ENCODE peak calls at places on chromosomes 11 and 22, in four cellular contexts. E is pancreas; A is gastrocnemius medialis; Q is activated CD8-positive, alpha-beta T cell treated with anti-CD3 and anti-CD28 coated beads for 36 hours. N is an unnamed sample.

GRCh38 chr22:22342697-22343602 is 98.4 kb downstream of the VPREB1 start:
- DNase-seq in E (peak), Q (peak), A (no peak), N (no peak)

GRCh38 chr11:44753965-44754645 is 27.3 kb downstream of the TSPAN18 start:
- DNase-seq in A (no peak), Q (no peak), E (no peak), N (peak)

GRCh38 chr22:23306438-23306921 is 126.2 kb downstream of the BCR start:
- DNase-seq in A (no peak), E (no peak), Q (no peak), N (no peak)

GRCh38 chr11:131463162-131463561 is 92.7 kb downstream of the NTM start:
- DNase-seq in Q (no peak), E (no peak), A (no peak), N (no peak)

GRCh38 chr11:86459682-86460460 is 85.2 kb downstream of the CCDC81 start:
- DNase-seq in A (no peak), Q (no peak), E (peak), N (no peak)

GRCh38 chr11:128985880-128986279 is 43.2 kb upstream of the TP53AIP1 start:
- DNase-seq in Q (no peak), E (no peak), A (no peak), N (no peak)

GRCh38 chr11:33663121-33663520 is 37.5 kb downstream of the C11orf91 start:
- DNase-seq in Q (no peak), A (no peak), E (no peak), N (no peak)

GRCh38 chr22:46972256-46972655 is 209.8 kb downstream of the TBC1D22A start:
- DNase-seq in Q (no peak), A (no peak), E (no peak), N (peak)

GRCh38 chr22:45934659-45935341 is 42.2 kb downstream of the WNT7B start:
- DNase-seq in E (no peak), A (no peak), Q (peak), N (no peak)

GRCh38 chr22:35582861-35583670 is 34.1 kb downstream of the MB start:
- DNase-seq in E (peak), Q (peak), A (no peak), N (peak)

GRCh38 chr11:77114089-77114463 is 11.4 kb downstream of the OMP start:
- DNase-seq in A (no peak), Q (no peak), E (no peak), N (no peak)

GRCh38 chr11:68341557-68342458 is 29.4 kb downstream of the LRP5 start:
- DNase-seq in A (no peak), Q (no peak), E (no peak), N (no peak)

GRCh38 chr22:28015056-28015445 is 96.0 kb upstream of the PITPNB start:
- DNase-seq in Q (no peak), E (peak), A (no peak), N (no peak)

GRCh38 chr11:85947431-85948272 is 92.5 kb downstream of the CCDC83 start:
- DNase-seq in Q (peak), E (no peak), A (no peak), N (peak)

GRCh38 chr11:9265211-9266131 is at the start of gene DENND5A:
- DNase-seq in E (peak), A (peak), Q (peak), N (peak)

GRCh38 chr11:59698506-59698905 is 15.1 kb downstream of the OR10V1 start:
- DNase-seq in E (no peak), A (no peak), Q (no peak), N (no peak)

GRCh38 chr11:75768112-75768908 is at the start of gene DGAT2:
- DNase-seq in Q (peak), E (peak), A (peak), N (no peak)

GRCh38 chr11:61539958-61540357 is 31.4 kb downstream of the LRRC10B start:
- DNase-seq in A (no peak), Q (no peak), E (no peak), N (no peak)

GRCh38 chr22:30261134-30261533 is 5.5 kb downstream of the OSM start:
- DNase-seq in Q (no peak), A (no peak), E (no peak), N (no peak)

GRCh38 chr22:43142881-43143562 is at the start of gene MCAT:
- DNase-seq in A (peak), E (peak), Q (peak), N (peak)

GRCh38 chr22:50192825-50193204 is 7.1 kb downstream of the TRABD start:
- DNase-seq in A (no peak), Q (peak), E (no peak), N (no peak)

GRCh38 chr22:30301995-30302809 is 12.9 kb upstream of the CASTOR1 start:
- DNase-seq in Q (no peak), E (no peak), A (no peak), N (no peak)

GRCh38 chr11:76656087-76656531 is 14.4 kb downstream of the LRRC32 start:
- DNase-seq in Q (no peak), A (no peak), E (no peak), N (no peak)

GRCh38 chr22:37018815-37019308 is 385 bp downstream of the TST start:
- DNase-seq in Q (no peak), A (peak), E (peak), N (peak)

GRCh38 chr11:13140028-13140870 is 131.1 kb downstream of the RASSF10 start:
- DNase-seq in E (peak), Q (peak), A (no peak), N (no peak)

GRCh38 chr11:7573193-7573557 is 59.4 kb downstream of the PPFIBP2 start:
- DNase-seq in Q (no peak), E (no peak), A (no peak), N (no peak)

GRCh38 chr11:83648610-83649467 is 362.7 kb upstream of the CCDC90B start:
- DNase-seq in Q (no peak), E (no peak), A (no peak), N (no peak)

GRCh38 chr11:12628322-12628721 is 45.9 kb upstream of the TEAD1 start:
- DNase-seq in A (no peak), E (no peak), Q (no peak), N (no peak)

GRCh38 chr11:62104816-62105610 is 18.8 kb upstream of the INCENP start:
- DNase-seq in E (no peak), A (no peak), Q (peak), N (no peak)

GRCh38 chr11:18540207-18541009 is 13.7 kb upstream of the TSG101 start:
- DNase-seq in E (no peak), Q (no peak), A (no peak), N (no peak)

GRCh38 chr11:104968365-104968855 is at the start of gene CASP4:
- DNase-seq in Q (no peak), E (no peak), A (no peak), N (no peak)

GRCh38 chr11:118903204-118904015 is 19.7 kb downstream of the CXCR5 start:
- DNase-seq in A (no peak), E (peak), Q (no peak), N (no peak)

GRCh38 chr11:116173506-116173905 is 599.3 kb downstream of the BUD13 start:
- DNase-seq in Q (no peak), E (no peak), A (no peak), N (no peak)

GRCh38 chr11:118705111-118705741 is 25.8 kb upstream of the TREH start:
- DNase-seq in E (no peak), Q (peak), A (peak), N (no peak)

DNA sequence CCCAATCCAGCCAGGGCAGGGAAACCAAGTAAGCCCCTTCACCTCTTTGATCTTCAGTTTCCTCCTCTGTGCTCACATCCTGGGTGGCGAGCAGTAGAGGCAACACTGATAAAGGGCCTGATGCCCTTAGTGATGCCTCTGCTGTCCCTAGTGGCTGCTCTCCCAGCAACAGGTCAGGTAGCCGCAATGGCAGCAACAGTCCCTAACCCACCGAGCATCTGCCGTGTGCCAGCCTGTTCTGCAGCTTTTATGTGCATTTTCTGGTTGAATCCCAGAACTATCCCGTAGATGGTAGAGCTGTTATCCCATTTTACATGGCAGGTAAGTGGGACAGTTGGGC is 5.2 kb downstream of the SCYL1 start:
- DNase-seq in E (no peak), Q (peak), A (no peak), N (no peak)
- TF ChIP-seq CTCF in E (no peak), Q (peak), A (no peak), N (no peak)

DNA sequence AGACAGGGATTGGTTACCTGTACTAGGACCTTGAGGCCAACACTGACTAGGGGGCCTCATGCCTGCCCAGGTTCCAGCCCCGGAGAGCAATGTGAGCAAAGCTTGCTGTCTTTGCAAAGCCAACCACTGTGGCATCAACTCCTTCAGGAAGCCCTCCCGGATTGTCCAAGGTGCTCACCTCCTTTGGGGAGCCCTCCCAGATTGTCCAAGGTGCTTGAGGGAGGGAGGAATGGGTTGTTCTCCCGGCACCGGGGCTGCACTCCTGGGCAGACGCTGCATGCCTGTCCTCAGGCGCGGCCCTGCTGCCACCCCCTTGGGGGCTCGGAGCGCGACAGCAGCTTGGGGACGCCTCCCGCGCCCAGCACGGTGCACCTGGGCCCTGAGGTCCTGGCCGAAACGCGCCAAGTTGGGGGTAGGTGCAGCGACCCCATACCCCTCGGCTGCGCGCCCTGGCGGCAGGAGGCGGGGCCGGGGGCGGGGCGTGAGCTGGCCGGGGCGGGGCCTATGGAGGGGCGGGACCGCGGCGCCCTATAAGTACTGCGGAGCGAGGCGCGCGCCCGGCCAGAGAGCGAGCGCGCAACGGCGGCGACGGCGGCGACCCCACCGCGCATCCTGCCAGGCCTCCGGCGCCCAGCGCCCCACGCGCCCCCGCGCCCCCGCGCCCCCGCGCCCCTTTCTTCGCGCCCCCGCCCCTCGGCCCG is at the start of gene CD81:
- DNase-seq in A (no peak), Q (peak), E (peak), N (peak)
- TF ChIP-seq CTCF in A (no peak), Q (no peak), E (no peak), N (no peak)

GRCh38 chr11:117316197-117316961 is at the start of gene BACE1:
- DNase-seq in A (peak), Q (peak), E (peak), N (peak)
- TF ChIP-seq CTCF in A (peak), Q (no peak), E (no peak), N (no peak)

DNA sequence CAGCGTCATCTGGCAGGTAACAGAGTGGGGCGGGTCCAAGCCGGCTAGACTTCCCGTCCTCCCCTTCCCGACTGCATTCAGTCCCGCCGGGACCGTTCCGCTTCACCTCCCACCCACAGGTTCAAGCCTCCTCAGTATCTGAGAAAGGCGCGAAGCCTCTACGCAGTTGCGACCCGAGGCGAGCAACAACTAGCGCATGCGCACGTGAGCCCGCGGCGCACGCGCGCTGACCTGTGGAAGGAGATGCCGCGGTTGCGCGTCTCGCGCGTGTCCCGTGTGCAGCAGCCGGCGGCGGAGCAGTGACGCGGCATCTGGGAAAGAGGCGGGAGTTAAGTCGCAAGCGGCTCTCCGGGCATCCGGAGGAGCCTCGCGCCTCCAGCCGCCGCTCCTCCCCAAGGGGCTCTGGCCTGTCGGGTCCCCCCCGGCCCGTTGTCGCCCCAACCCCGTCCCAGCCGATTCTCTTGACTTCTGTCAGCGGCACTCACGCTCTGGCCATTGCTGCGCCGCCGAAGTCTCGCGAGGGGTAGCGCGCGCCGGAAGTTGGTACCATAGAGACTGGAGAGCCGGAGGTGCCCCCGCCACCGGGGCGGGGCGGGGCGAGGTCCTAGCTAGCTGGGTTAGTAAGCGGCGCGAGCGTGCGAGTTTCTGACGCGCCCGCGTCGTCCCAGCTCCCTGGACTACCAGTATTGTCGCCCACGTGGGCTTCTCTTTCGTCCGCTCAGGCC is at the start of gene THAP7:
- DNase-seq in E (peak), A (peak), Q (peak), N (peak)
- TF ChIP-seq CTCF in E (no peak), A (no peak), Q (no peak), N (no peak)

GRCh38 chr11:112837162-112837826 is 123.9 kb upstream of the NCAM1 start:
- DNase-seq in Q (no peak), E (peak), A (no peak), N (no peak)
- TF ChIP-seq CTCF in Q (no peak), E (no peak), A (no peak), N (no peak)

GRCh38 chr11:47980907-47981621 is 705 bp downstream of the PTPRJ start:
- DNase-seq in A (no peak), E (peak), Q (peak), N (no peak)
- TF ChIP-seq CTCF in A (no peak), E (no peak), Q (no peak), N (no peak)